ENCODE peak calls at places on chromosomes 5 and 9, in six cellular contexts. U, J, I, V, M and D are unnamed samples. For H3K36me3 and H3K9me3, the result is how much of the 10 kb centered on the place peaks cover.

GRCh38 chr5:78984020-78984610 is 995 bp downstream of the ARSB start:
- DNase-seq in J (no peak), M (peak), U (no peak), I (no peak), V (no peak), D (no peak)

GRCh38 chr5:93598141-93598996 is 15.3 kb downstream of the NR2F1 start:
- DNase-seq in M (no peak), V (no peak), J (no peak), U (no peak), I (no peak), D (no peak)

GRCh38 chr5:89878140-89878570 is 531.4 kb downstream of the CETN3 start:
- DNase-seq in M (peak), U (no peak), V (no peak), I (no peak), J (no peak), D (no peak)

GRCh38 chr5:10704949-10705621 is 55.9 kb downstream of the DAP start:
- DNase-seq in V (no peak), M (peak), J (no peak), U (no peak), I (no peak), D (no peak)

GRCh38 chr5:132228241-132229035 is 785 bp upstream of the P4HA2 start:
- DNase-seq in V (peak), I (no peak), U (no peak), J (no peak), M (no peak), D (no peak)

GRCh38 chr5:5403736-5404135 is 18.7 kb upstream of the ICE1 start:
- DNase-seq in M (no peak), V (no peak), I (no peak), U (no peak), J (no peak), D (no peak)

GRCh38 chr5:134794819-134795218 is 36.2 kb downstream of the DDX46 start:
- DNase-seq in I (no peak), M (no peak), J (no peak), U (no peak), V (no peak), D (no peak)

GRCh38 chr9:36934478-36935065 is 99.5 kb downstream of the PAX5 start:
- DNase-seq in I (no peak), M (no peak), V (no peak), U (no peak), J (no peak), D (no peak)

GRCh38 chr5:95583992-95584391 is 29.1 kb downstream of the ARSK start:
- DNase-seq in V (no peak), U (no peak), M (no peak), I (no peak), J (no peak), D (no peak)

DNA sequence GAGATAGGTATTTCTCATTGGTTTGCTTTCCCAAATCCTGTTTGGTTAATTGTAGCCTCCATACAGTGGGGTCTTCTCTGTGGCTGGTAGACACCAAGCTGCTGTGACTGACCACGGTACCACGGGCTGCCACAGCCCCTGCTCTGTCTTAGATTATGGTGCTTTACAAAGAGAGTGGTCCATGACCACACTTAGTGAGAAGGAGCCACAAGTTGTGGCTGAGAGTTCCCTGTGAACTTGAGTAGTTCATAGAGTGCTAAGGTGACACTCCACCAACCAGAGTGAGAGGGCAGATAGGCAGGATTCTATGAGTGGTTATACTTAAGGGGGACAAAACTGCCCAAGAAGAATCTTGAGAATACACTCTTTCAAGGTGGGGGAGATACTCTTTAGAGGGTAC is 25.8 kb upstream of the ZBTB34 start:
- DNase-seq in M (no peak), V (no peak), U (no peak), I (no peak), J (no peak), D (no peak)
- H3K36me3 ChIP-seq in M (under half), V (half or more), U (under half), I (under half), J (under half), D (under half)

DNA sequence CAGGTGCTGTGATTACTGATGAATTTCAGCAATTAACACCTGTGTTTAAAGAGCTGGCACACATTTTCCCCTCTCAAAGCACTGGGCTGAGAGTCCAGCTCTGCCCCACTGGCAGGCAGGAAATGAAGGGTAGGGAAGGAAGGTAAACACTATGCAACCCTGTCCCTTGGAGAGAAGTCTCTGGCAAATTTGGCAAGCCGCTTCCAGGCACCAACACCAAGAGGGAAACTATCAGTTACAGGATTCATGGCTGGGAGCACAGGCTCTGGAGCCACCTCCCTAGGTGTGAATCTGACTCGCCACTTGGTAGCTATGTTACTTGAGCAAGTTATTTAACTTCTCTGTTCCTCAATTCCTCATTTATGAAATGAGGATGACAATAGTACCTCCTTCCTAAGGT is 3.3 kb downstream of the ANKS6 start:
- DNase-seq in U (no peak), M (no peak), V (no peak), J (no peak), I (no peak), D (no peak)
- H3K27ac ChIP-seq in U (no peak), M (no peak), V (no peak), J (no peak), I (no peak), D (no peak)

DNA sequence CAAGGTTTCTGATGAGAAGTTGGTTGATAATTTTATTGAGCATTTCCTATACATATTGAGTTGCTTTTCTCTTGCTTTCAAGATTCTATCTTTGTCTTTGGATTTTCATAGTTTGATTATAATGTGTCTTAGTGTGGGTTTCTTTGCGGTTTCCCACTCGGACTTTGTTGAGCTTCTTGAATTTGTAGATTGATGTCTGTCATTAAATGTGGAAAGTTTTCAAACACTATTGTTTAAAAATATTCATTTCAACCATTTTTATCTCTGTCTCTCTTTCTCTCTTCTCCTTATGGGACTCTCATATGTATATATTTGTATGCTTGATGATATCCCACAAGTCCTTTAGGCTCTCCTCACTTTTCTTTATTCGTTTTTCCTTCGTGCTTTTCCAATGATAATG is 18.5 kb upstream of the PCDHA1 start:
- DNase-seq in U (no peak), V (no peak), I (no peak), J (no peak), M (no peak), D (no peak)
- H3K9me3 ChIP-seq in U (under half), V (half or more), I (under half), J (under half), M (under half), D (under half)

GRCh38 chr5:169795311-169795710 is 158.2 kb downstream of the DOCK2 start:
- DNase-seq in V (no peak), I (no peak), J (no peak), U (no peak), M (no peak), D (no peak)

GRCh38 chr5:169798906-169799660 is 162.0 kb downstream of the DOCK2 start:
- DNase-seq in V (no peak), M (no peak), J (no peak), U (no peak), I (no peak), D (no peak)

GRCh38 chr5:169798438-169798837 is 161.4 kb downstream of the DOCK2 start:
- DNase-seq in V (no peak), U (no peak), M (no peak), J (no peak), I (no peak), D (no peak)

GRCh38 chr5:169797577-169797976 is 160.5 kb downstream of the DOCK2 start:
- DNase-seq in M (no peak), I (no peak), J (no peak), U (no peak), V (no peak), D (no peak)

DNA sequence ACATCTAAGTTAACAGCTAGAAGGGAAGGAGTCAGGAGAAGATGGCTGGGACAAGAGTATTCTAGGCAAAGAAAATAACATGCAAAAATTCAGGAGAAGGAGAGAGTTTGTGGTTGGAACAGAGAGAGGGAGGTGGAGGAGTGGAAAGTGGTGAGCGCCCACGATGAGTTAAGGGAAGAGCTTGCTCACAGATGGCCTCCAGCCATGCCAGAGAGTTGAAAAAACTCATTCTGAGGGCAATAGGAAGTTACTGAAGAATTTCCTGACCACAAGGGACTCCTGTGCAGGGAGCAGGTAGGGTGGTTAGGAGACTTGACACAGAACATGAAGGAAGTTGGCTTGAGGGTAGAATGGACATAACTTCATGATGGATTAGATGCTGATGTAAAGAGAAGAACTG is 159.7 kb downstream of the DOCK2 start:
- DNase-seq in V (no peak), J (no peak), U (no peak), M (peak), I (no peak), D (no peak)
- H3K36me3 ChIP-seq in V (under half), J (under half), U (under half), M (under half), I (under half), D (under half)